ENCODE peak calls at places on chromosome X, in six cellular contexts. O is upper lobe of right lung, B is BJ, N is tibial nerve, R is IMR-90, W is choroid plexus epithelial cell. H is an unnamed sample.
A peak's percentile ranks its signal among the peaks of the same experiment; 100 is the strongest.

GRCh38 chrX:18938710-18939109 is 45.2 kb downstream of the PHKA2 start:
- DNase-seq in N (no peak), O (no peak), B (no peak), W (peak; percentile 24), R (peak; percentile 12), H (peak; percentile 10)

GRCh38 chrX:114650351-114650750 is 66.5 kb downstream of the HTR2C start:
- DNase-seq in N (no peak), R (no peak), O (no peak), W (no peak), B (no peak), H (no peak)

GRCh38 chrX:108312938-108313337 is 125.3 kb downstream of the COL4A6 start:
- DNase-seq in B (no peak), W (peak; percentile 63), R (peak; percentile 63), O (no peak), N (no peak), H (peak; percentile 57)

GRCh38 chrX:65035451-65035779 is 59.2 kb upstream of the ZC4H2 start:
- DNase-seq in N (peak; percentile 5), W (no peak), B (no peak), O (no peak), R (peak; percentile 21), H (peak; percentile 16)

GRCh38 chrX:109839694-109840358 is 106.8 kb upstream of the ACSL4 start:
- DNase-seq in B (no peak), R (no peak), N (no peak), O (peak; percentile 58), W (peak; percentile 69), H (peak; percentile 78)

GRCh38 chrX:121733514-121733913 is 686.1 kb downstream of the GLUD2 start:
- DNase-seq in B (peak; percentile 23), N (no peak), W (no peak), O (no peak), R (no peak), H (no peak)

GRCh38 chrX:150841466-150842197 is 56.8 kb downstream of the CD99L2 start:
- DNase-seq in B (no peak), O (no peak), N (no peak), R (peak; percentile 23), W (peak; percentile 68), H (peak; percentile 47)

GRCh38 chrX:91066104-91066503 is 368.5 kb upstream of the PABPC5 start:
- DNase-seq in W (no peak), B (no peak), N (no peak), O (no peak), R (no peak), H (no peak)

GRCh38 chrX:16743604-16744325 is 24.4 kb downstream of the SYAP1 start:
- DNase-seq in B (no peak), W (peak; percentile 74), O (no peak), N (no peak), R (peak; percentile 92), H (peak; percentile 47)

GRCh38 chrX:10015711-10016515 is 48.8 kb downstream of the CLDN34 start:
- DNase-seq in B (no peak), W (no peak), O (peak; percentile 68), N (no peak), R (peak; percentile 35), H (no peak)

GRCh38 chrX:115053223-115053622 is 35.8 kb upstream of the IL13RA2 start:
- DNase-seq in N (no peak), R (no peak), B (no peak), W (no peak), O (no peak), H (no peak)

GRCh38 chrX:45669715-45670360 is 469.2 kb upstream of the DIPK2B start:
- DNase-seq in N (no peak), R (peak; percentile 38), O (no peak), W (peak; percentile 43), B (no peak), H (peak; percentile 3)

GRCh38 chrX:123803331-123803983 is 56.4 kb upstream of the XIAP start:
- DNase-seq in W (peak; percentile 45), B (peak; percentile 53), O (no peak), N (peak; percentile 15), R (peak; percentile 75), H (peak; percentile 77)

GRCh38 chrX:23883737-23884354 is 23.9 kb downstream of the APOO start:
- DNase-seq in R (peak; percentile 85), B (peak; percentile 77), O (no peak), W (peak; percentile 80), N (no peak), H (peak; percentile 84)

GRCh38 chrX:13808865-13809264 is 8.0 kb downstream of the GPM6B start:
- DNase-seq in W (peak; percentile 9), B (no peak), R (no peak), N (no peak), O (no peak), H (no peak)

GRCh38 chrX:30887721-30888120 is 1.3 kb downstream of the TAB3 start:
- DNase-seq in W (no peak), R (no peak), O (no peak), B (no peak), N (no peak), H (no peak)

GRCh38 chrX:25290132-25290531 is 274.4 kb upstream of the ARX start:
- DNase-seq in N (no peak), B (no peak), W (no peak), O (no peak), R (no peak), H (no peak)

GRCh38 chrX:71144651-71145050 is at the start of gene NLGN3:
- DNase-seq in O (no peak), B (no peak), N (no peak), R (no peak), W (no peak), H (no peak)

GRCh38 chrX:106932492-106932923 is 12.3 kb downstream of the CLDN2 start:
- DNase-seq in W (peak; percentile 41), O (no peak), B (no peak), N (no peak), R (peak; percentile 57), H (peak; percentile 45)

GRCh38 chrX:119692241-119693031 is 532 bp downstream of the SEPTIN6 start:
- DNase-seq in W (peak; percentile 46), N (no peak), B (no peak), O (peak; percentile 68), R (peak; percentile 48), H (peak; percentile 67)
- TF ChIP-seq CTCF in W (peak; percentile 24), N (no peak), B (peak; percentile 17), O (no peak), R (no peak), H (peak; percentile 24)

GRCh38 chrX:12716574-12716973 is 74.6 kb upstream of the PRPS2 start:
- DNase-seq in N (no peak), W (no peak), O (no peak), B (no peak), R (no peak), H (no peak)

GRCh38 chrX:12721042-12721441 is 70.2 kb upstream of the PRPS2 start:
- DNase-seq in B (no peak), R (no peak), O (no peak), N (no peak), W (no peak), H (no peak)

GRCh38 chrX:12719837-12720236 is 71.4 kb upstream of the PRPS2 start:
- DNase-seq in R (no peak), N (no peak), O (no peak), W (no peak), B (no peak), H (no peak)

DNA sequence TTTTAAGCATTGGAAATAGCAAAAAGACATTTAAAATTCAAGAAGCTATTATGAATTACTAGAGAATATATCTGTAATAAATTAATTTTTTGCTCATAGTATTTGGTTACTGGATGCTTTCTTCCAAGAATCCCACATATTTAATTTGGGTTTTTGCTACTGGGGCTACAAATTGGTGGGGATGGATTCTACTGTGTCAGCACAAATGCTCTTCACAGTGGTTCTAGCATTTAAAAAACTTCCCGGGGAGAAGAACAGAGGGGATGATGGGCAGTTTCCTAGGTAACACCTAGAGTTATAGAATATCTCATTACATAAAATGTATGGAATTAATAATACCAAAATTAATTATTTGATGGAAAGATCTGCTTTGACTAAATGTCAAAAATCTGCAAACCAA is 68.9 kb upstream of the PRPS2 start:
- DNase-seq in O (no peak), R (no peak), B (no peak), N (no peak), W (no peak), H (no peak)
- H3K4me3 ChIP-seq in O (no peak overlapping the region), R (no peak overlapping the region), B (no peak overlapping the region), N (no peak overlapping the region), W (no peak overlapping the region), H (no peak overlapping the region)

GRCh38 chrX:97841544-97842179 is 958.0 kb downstream of the RPA4 start:
- DNase-seq in W (no peak), N (no peak), O (no peak), B (no peak), R (no peak), H (no peak)

DNA sequence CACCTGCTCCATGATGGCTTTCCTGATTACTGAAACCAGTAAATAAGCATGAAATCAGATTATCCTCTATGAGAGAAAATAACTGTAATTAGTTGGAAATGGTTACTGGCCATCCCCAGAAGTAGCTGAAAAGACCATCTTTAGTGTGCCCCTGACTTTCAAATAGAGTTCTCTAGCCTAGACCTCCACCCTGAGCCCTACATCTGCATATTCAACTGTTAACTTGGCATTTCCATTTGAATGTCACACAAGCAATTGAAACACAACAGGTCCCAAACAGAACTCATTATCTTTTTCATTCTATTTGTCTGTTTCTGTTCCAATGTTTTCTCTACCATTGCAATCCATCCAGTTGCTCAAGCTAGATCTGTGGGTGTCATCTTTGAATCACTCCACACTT is 952.3 kb downstream of the RPA4 start:
- DNase-seq in N (no peak), R (no peak), B (no peak), W (no peak), O (no peak), H (no peak)
- TF ChIP-seq CTCF in N (no peak), R (no peak), B (no peak), W (no peak), O (no peak), H (no peak)

DNA sequence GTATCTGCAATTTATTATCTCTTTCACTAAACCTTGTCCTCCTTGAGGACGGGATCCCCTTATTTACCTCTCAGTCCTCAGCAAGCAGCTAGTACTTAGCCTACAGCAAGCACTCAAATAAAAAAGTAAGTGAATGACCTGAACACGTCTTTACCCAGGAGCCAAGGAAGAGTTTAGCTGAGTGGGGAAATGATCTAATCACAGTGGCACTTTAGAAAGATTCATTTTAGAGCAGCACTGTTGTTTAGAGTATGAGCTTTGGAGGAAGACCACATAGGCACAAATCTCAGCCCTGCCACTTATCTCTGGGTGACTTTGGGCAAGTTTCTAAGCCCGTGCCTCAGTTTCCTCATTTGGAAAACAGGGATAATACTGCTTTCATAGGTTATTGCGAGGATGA is 2.7 kb downstream of the FAM120C start:
- DNase-seq in N (no peak), R (peak; percentile 58), W (peak; percentile 44), O (no peak), B (no peak), H (peak; percentile 20)
- H3K4me3 ChIP-seq in N (no peak overlapping the region), R (peak overlapping the region; percentile 93), W (peak overlapping the region; percentile 30), O (no peak overlapping the region), B (no peak overlapping the region), H (peak overlapping the region; percentile 11)

GRCh38 chrX:1358793-1359476 is 22.4 kb downstream of the IL3RA start:
- DNase-seq in N (no peak), O (no peak), B (no peak), W (no peak), R (no peak), H (no peak)

GRCh38 chrX:1361275-1361674 is 24.7 kb downstream of the IL3RA start:
- DNase-seq in B (no peak), W (no peak), O (no peak), N (no peak), R (no peak), H (no peak)

GRCh38 chrX:1360171-1360570 is 23.6 kb downstream of the IL3RA start:
- DNase-seq in W (no peak), N (no peak), O (no peak), B (no peak), R (no peak), H (no peak)

GRCh38 chrX:1359477-1359873 is 22.9 kb downstream of the IL3RA start:
- DNase-seq in N (no peak), W (no peak), O (no peak), B (no peak), R (no peak), H (no peak)

GRCh38 chrX:1361910-1362309 is 25.3 kb downstream of the IL3RA start:
- DNase-seq in O (no peak), N (no peak), B (no peak), W (no peak), R (no peak), H (no peak)
- TF ChIP-seq CTCF in O (no peak), N (no peak), B (no peak), W (no peak), R (no peak), H (no peak)

H was measured in cardiac fibroblast.